ENCODE peak calls at places on chromosomes 13 and 19, in five cellular contexts. A is HAP-1; S is ovary; R is uterus; B is naive thymus-derived CD4-positive, alpha-beta T cell. L is an unnamed sample.

GRCh38 chr13:80211573-80211972 is 129.4 kb downstream of the SPRY2 start:
- DNase-seq in A (no peak), S (no peak), R (no peak), B (no peak), L (no peak)

GRCh38 chr13:79398915-79399314 is 7.1 kb downstream of the RBM26 start:
- DNase-seq in A (no peak), S (no peak), R (no peak), B (no peak), L (no peak)

GRCh38 chr13:106523566-106523965 is 11.9 kb downstream of the EFNB2 start:
- DNase-seq in A (no peak), S (no peak), R (no peak), B (no peak), L (no peak)

GRCh38 chr13:31018511-31018910 is 86.1 kb downstream of the TEX26 start:
- DNase-seq in A (no peak), S (no peak), R (no peak), B (no peak), L (peak; percentile 55)

GRCh38 chr13:35388979-35389378 is 87.5 kb downstream of the MAB21L1 start:
- DNase-seq in A (peak; percentile 54), S (no peak), R (no peak), B (no peak), L (no peak)

GRCh38 chr13:65530688-65531087 is 1699.4 kb downstream of the PCDH9 start:
- DNase-seq in A (no peak), S (no peak), R (no peak), B (no peak), L (no peak)

GRCh38 chr13:51643114-51643881 is 59.0 kb downstream of the WDFY2 start:
- DNase-seq in A (no peak), S (no peak), R (no peak), B (no peak), L (no peak)

GRCh38 chr13:49374585-49375290 is 69.1 kb downstream of the CAB39L start:
- DNase-seq in A (no peak), S (no peak), R (no peak), B (no peak), L (no peak)

GRCh38 chr19:17931532-17932191 is 1.2 kb upstream of the CCDC124 start:
- DNase-seq in A (peak; percentile 80), S (no peak), R (no peak), B (no peak), L (no peak)

GRCh38 chr19:4284974-4285373 is 5.9 kb downstream of the SHD start:
- DNase-seq in A (no peak), S (no peak), R (no peak), B (no peak), L (no peak)

GRCh38 chr19:39951686-39952085 is 17.3 kb upstream of the FCGBP start:
- DNase-seq in A (no peak), S (no peak), R (no peak), B (peak; percentile 13), L (no peak)

GRCh38 chr13:24148414-24149305 is 11.9 kb upstream of the SPATA13 start:
- DNase-seq in A (no peak), S (no peak), R (no peak), B (no peak), L (no peak)

GRCh38 chr19:8630796-8631424 is 477 bp downstream of the NFILZ start:
- DNase-seq in A (no peak), S (no peak), R (no peak), B (no peak), L (no peak)

GRCh38 chr19:47427241-47428176 is 8.2 kb upstream of the MEIS3 start:
- DNase-seq in A (peak; percentile 70), S (peak; percentile 60), R (peak; percentile 81), B (peak; percentile 74), L (no peak)

GRCh38 chr13:40404967-40405716 is 261.3 kb downstream of the FOXO1 start:
- DNase-seq in A (no peak), S (no peak), R (no peak), B (no peak), L (no peak)

GRCh38 chr13:25922373-25922772 is 129.4 kb downstream of the SHISA2 start:
- DNase-seq in A (no peak), S (no peak), R (no peak), B (no peak), L (no peak)

GRCh38 chr13:77002590-77003190 is 10.8 kb downstream of the CLN5 start:
- DNase-seq in A (no peak), S (no peak), R (no peak), B (no peak), L (no peak)

GRCh38 chr13:27621116-27621365 is 651 bp upstream of the POLR1D start:
- DNase-seq in A (peak; percentile 55), S (no peak), R (no peak), B (no peak), L (no peak)

GRCh38 chr13:48302920-48303330 is 626 bp upstream of the RB1 start:
- DNase-seq in A (peak; percentile 14), S (no peak), R (no peak), B (no peak), L (no peak)

GRCh38 chr13:44052843-44053607 is 173.3 kb downstream of the LACC1 start:
- DNase-seq in A (no peak), S (peak; percentile 63), R (peak; percentile 30), B (no peak), L (peak; percentile 83)

DNA sequence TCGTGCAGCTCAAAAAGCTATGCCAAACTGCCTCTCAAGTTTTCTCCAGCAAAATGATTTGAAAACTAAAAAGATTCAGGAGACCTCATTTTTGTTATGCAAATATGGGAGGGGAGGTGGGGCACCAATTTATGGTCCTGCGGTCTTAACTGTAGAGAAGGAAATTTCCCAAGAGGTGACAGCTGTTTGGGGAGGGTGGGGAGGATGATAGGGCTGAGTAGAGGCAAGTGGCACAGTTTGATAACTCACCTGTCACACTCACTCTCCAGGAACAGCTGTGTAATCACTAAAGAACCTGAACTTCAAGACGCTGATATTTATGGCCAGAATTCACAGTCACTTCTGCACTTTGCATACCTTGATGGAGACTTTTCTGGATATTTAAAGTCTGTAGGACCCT is 232.9 kb upstream of the STARD13 start:
- DNase-seq in A (peak; percentile 15), S (no peak), R (no peak), B (no peak), L (no peak)
- H3K4me3 ChIP-seq in A (no peak overlapping the region), S (no peak overlapping the region), R (no peak overlapping the region), B (no peak overlapping the region), L (no peak overlapping the region)

GRCh38 chr19:1514986-1515721 is 2.3 kb upstream of the ADAMTSL5 start:
- DNase-seq in A (no peak), S (no peak), R (no peak), B (no peak), L (no peak)

GRCh38 chr19:1511989-1512338 is 855 bp downstream of the ADAMTSL5 start:
- DNase-seq in A (no peak), S (no peak), R (no peak), B (no peak), L (no peak)

GRCh38 chr19:1514295-1514661 is 1.5 kb upstream of the ADAMTSL5 start:
- DNase-seq in A (no peak), S (no peak), R (no peak), B (no peak), L (no peak)

GRCh38 chr19:1512671-1513491 is at the start of gene ADAMTSL5:
- DNase-seq in A (peak; percentile 65), S (peak; percentile 71), R (peak; percentile 69), B (peak; percentile 82), L (no peak)

GRCh38 chr19:1513492-1514294 is 874 bp upstream of the ADAMTSL5 start:
- DNase-seq in A (no peak), S (no peak), R (peak; percentile 42), B (peak; percentile 83), L (no peak)
- H3K4me3 ChIP-seq in A (peak overlapping the region; percentile 37), S (peak overlapping the region; percentile 55), R (peak overlapping the region; percentile 52), B (no peak overlapping the region), L (peak overlapping the region; percentile 81)

DNA sequence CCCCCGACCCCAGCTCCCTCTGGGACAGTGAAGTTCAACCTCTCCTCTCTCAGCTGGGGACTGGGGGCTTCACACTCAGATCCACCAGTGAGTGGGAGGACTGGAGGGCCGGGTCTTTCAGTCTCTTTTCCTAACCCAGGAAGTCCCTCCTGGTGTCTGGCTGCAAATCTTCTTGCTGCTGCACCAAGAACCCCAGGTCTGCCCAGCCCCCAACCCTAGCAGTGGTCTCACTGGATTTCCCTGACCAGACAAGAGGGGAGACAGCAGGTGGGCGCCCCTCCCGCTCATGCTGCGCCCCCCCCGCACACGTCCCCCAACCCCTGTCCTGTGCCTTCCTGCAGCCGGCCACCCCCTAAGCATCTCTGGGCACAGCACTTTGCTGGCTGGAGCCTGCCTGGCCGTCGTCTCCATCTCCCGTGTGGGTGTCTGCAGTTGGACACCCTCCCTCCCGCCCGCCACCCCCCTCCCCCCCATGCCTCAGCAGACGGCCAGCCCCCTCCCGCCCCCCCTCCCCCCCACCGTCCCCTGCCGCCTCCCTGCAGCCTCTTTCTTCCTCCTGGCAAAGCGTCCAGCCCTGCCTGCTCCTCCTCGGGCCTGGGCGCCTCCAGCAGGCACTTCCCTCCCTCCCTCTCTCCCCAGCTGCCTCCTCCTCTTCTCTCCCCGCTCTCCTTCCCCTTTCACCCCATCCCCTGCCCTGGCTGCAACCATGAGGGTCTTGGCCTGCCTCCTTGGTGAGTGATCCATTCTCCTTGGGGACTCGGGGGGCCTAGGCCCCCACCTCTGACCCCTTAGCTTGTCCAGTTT is at the start of gene SSC5D:
- DNase-seq in A (no peak), S (peak; percentile 74), R (peak; percentile 76), B (no peak), L (no peak)
- H3K4me3 ChIP-seq in A (no peak within 1 kb of the TSS), S (no peak within 1 kb of the TSS), R (peak within 1 kb of the TSS; percentile 20), B (no peak within 1 kb of the TSS), L (peak within 1 kb of the TSS; percentile 46)

GRCh38 chr19:10815969-10816635 is 19.9 kb downstream of the TMED1 start:
- DNase-seq in A (no peak), S (no peak), R (no peak), B (no peak), L (no peak)
- H3K4me3 ChIP-seq in A (no peak overlapping the region), S (peak overlapping the region; percentile 30), R (peak overlapping the region; percentile 34), B (no peak overlapping the region), L (peak overlapping the region; percentile 53)

DNA sequence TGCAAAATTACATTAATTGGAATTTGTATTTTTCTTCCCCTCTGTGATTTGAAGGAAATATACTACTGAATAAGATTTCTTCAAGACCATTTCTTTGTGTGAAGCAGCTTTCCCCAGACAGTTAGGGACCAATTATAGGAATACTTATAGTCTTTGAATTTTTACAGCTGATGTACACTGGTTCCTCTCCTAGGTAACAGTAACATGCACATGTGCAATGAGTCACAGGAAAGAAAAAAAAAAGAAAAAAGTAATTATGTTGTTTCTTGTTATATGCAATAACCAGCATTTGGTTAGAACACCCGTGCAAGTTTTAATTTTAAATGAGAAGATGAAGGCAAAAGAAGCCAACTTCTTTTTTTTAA is 81.9 kb downstream of the PCDH9 start:
- DNase-seq in A (peak; percentile 57), S (no peak), R (no peak), B (no peak), L (no peak)
- H3K4me3 ChIP-seq in A (no peak overlapping the region), S (no peak overlapping the region), R (no peak overlapping the region), B (no peak overlapping the region), L (no peak overlapping the region)

DNA sequence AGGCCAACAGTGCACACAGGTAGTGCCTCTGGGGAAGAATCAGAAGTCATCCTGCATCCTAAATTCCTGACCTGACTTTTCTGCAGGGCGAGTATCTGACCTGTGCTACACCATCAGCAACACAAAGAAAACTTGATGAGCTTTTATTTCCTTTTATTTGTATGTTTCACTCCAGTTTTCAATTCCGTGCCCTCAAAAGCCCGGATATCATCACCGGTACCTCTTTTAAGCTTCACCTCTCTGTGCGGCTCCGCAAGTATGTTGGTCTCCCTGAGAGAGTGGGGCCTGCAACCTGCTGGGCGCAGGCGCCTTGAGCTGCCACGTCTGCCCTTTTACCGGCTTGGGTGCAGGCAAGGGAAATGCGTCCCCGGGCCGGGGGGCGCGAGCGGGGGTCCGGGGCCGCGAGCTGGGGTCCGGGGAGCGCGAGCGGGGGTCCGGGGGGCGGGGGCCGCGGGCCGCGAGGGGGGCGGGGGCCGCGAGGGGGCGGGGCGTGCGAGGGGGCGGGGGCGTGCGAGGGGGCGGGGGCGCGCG is 4.3 kb upstream of the DUXA start:
- DNase-seq in A (no peak), S (peak; percentile 62), R (peak; percentile 19), B (no peak), L (peak; percentile 78)
- H3K4me3 ChIP-seq in A (no peak overlapping the region), S (peak overlapping the region; percentile 46), R (peak overlapping the region; percentile 28), B (peak overlapping the region; percentile 34), L (peak overlapping the region; percentile 69)